ENCODE peak calls at places on chromosomes 13 and 19, in five cellular contexts. One of them, this sample, is unnamed.

GRCh38 chr13:72255908-72256307 is 388.9 kb upstream of the DACH1 start:
- DNase-seq in RWPE2: no peak
- DNase-seq in fibroblast of mammary gland: peak
- DNase-seq in fibroblast of lung: peak
- DNase-seq in mesothelial cell of epicardium: no peak
- DNase-seq in this sample: no peak

GRCh38 chr13:111482806-111483620 is 162.6 kb downstream of the TEX29 start:
- DNase-seq in RWPE2: peak
- DNase-seq in fibroblast of mammary gland: no peak
- DNase-seq in fibroblast of lung: no peak
- DNase-seq in mesothelial cell of epicardium: no peak
- DNase-seq in this sample: no peak

GRCh38 chr13:28659611-28659970 is 661 bp downstream of the POMP start:
- DNase-seq in RWPE2: no peak
- DNase-seq in fibroblast of mammary gland: peak
- DNase-seq in fibroblast of lung: peak
- DNase-seq in mesothelial cell of epicardium: no peak
- DNase-seq in this sample: no peak

GRCh38 chr13:27976362-27977177 is 7.5 kb upstream of the CDX2 start:
- DNase-seq in RWPE2: no peak
- DNase-seq in fibroblast of mammary gland: no peak
- DNase-seq in fibroblast of lung: no peak
- DNase-seq in mesothelial cell of epicardium: no peak
- DNase-seq in this sample: no peak

GRCh38 chr19:38638461-38638860 is 9.0 kb upstream of the ACTN4 start:
- DNase-seq in RWPE2: no peak
- DNase-seq in fibroblast of mammary gland: no peak
- DNase-seq in fibroblast of lung: no peak
- DNase-seq in mesothelial cell of epicardium: no peak
- DNase-seq in this sample: no peak

GRCh38 chr19:4970558-4971423 is 1.9 kb downstream of the KDM4B start:
- DNase-seq in RWPE2: no peak
- DNase-seq in fibroblast of mammary gland: peak
- DNase-seq in fibroblast of lung: peak
- DNase-seq in mesothelial cell of epicardium: no peak
- DNase-seq in this sample: no peak

GRCh38 chr13:21625366-21625765 is 21.4 kb upstream of the MICU2 start:
- DNase-seq in RWPE2: no peak
- DNase-seq in fibroblast of mammary gland: peak
- DNase-seq in fibroblast of lung: peak
- DNase-seq in mesothelial cell of epicardium: no peak
- DNase-seq in this sample: no peak

GRCh38 chr13:27406178-27406939 is 18.1 kb upstream of the GTF3A start:
- DNase-seq in RWPE2: no peak
- DNase-seq in fibroblast of mammary gland: peak
- DNase-seq in fibroblast of lung: peak
- DNase-seq in mesothelial cell of epicardium: no peak
- DNase-seq in this sample: no peak

GRCh38 chr19:15156391-15156790 is 44.4 kb downstream of the NOTCH3 start:
- DNase-seq in RWPE2: no peak
- DNase-seq in fibroblast of mammary gland: no peak
- DNase-seq in fibroblast of lung: no peak
- DNase-seq in mesothelial cell of epicardium: no peak
- DNase-seq in this sample: no peak

GRCh38 chr13:27036236-27036981 is 135.2 kb downstream of the USP12 start:
- DNase-seq in RWPE2: no peak
- DNase-seq in fibroblast of mammary gland: no peak
- DNase-seq in fibroblast of lung: peak
- DNase-seq in mesothelial cell of epicardium: no peak
- DNase-seq in this sample: no peak

GRCh38 chr13:41547253-41548000 is 90.1 kb downstream of the RGCC start:
- DNase-seq in RWPE2: no peak
- DNase-seq in fibroblast of mammary gland: no peak
- DNase-seq in fibroblast of lung: no peak
- DNase-seq in mesothelial cell of epicardium: no peak
- DNase-seq in this sample: no peak

GRCh38 chr13:77506874-77507273 is 28.6 kb upstream of the SCEL start:
- DNase-seq in RWPE2: no peak
- DNase-seq in fibroblast of mammary gland: peak
- DNase-seq in fibroblast of lung: peak
- DNase-seq in mesothelial cell of epicardium: no peak
- DNase-seq in this sample: no peak

GRCh38 chr19:6680141-6680540 is 10.2 kb upstream of the TNFSF14 start:
- DNase-seq in RWPE2: no peak
- DNase-seq in fibroblast of mammary gland: no peak
- DNase-seq in fibroblast of lung: no peak
- DNase-seq in mesothelial cell of epicardium: no peak
- DNase-seq in this sample: no peak

GRCh38 chr19:20273376-20273775 is 106.4 kb downstream of the ZNF486 start:
- DNase-seq in RWPE2: no peak
- DNase-seq in fibroblast of mammary gland: no peak
- DNase-seq in fibroblast of lung: no peak
- DNase-seq in mesothelial cell of epicardium: no peak
- DNase-seq in this sample: no peak

GRCh38 chr19:17997969-17998826 is 9.8 kb upstream of the ARRDC2 start:
- DNase-seq in RWPE2: no peak
- DNase-seq in fibroblast of mammary gland: peak
- DNase-seq in fibroblast of lung: peak
- DNase-seq in mesothelial cell of epicardium: no peak
- DNase-seq in this sample: no peak

DNA sequence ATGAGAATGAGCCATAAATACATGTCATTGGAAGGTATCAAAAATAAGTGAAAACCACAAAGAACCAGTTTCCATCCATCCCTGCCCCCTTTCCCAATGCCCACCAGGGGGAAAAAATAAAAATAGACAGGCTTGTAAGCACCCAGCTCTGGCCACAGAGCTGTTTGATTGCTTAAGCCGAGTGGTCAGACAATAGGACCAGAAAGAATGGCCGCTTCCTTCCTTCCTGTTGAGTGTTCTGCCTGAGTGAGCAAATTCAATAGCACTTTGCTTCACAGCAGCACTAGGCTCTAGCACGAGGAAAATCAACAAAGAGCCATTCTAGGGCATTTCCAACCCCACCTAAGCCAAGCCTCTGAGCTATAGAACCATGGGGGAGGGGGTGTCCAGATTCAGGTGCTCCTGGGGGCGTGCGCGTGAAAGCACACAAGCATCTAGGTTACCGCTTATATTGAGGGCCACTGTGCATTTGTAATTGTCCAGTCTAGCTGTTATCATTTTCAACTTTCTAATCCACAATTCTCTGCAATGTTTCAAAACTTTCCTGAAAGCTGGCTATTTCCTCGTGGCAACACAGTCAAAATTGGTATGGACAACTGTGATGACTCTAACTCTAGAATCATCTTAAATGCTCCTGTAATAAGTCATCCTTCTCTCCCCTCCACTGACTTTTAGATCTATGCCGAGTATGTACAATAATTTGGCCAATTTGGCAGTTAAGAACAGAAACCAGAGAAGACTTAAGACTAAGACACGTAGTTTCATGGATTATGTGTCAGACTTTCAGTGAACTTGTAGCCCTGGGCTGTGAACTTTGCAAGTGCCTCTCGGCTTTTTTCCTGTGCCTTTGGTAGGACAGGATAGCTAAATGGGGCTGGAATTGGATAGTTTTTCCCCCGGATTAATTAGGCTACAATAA is 64.3 kb downstream of the SPRY2 start:
- DNase-seq in RWPE2: no peak
- DNase-seq in fibroblast of mammary gland: peak
- DNase-seq in fibroblast of lung: no peak
- DNase-seq in mesothelial cell of epicardium: no peak
- DNase-seq in this sample: no peak
- TF ChIP-seq CTCF in RWPE2: no peak
- TF ChIP-seq CTCF in fibroblast of mammary gland: no peak
- TF ChIP-seq CTCF in fibroblast of lung: no peak
- TF ChIP-seq CTCF in mesothelial cell of epicardium: no peak
- TF ChIP-seq CTCF in this sample: no peak

GRCh38 chr13:36188446-36188845 is 25.9 kb downstream of the SOHLH2 start:
- DNase-seq in RWPE2: no peak
- DNase-seq in fibroblast of mammary gland: no peak
- DNase-seq in fibroblast of lung: no peak
- DNase-seq in mesothelial cell of epicardium: no peak
- DNase-seq in this sample: no peak

GRCh38 chr13:36192166-36192565 is 22.2 kb downstream of the SOHLH2 start:
- DNase-seq in RWPE2: no peak
- DNase-seq in fibroblast of mammary gland: no peak
- DNase-seq in fibroblast of lung: no peak
- DNase-seq in mesothelial cell of epicardium: no peak
- DNase-seq in this sample: no peak

GRCh38 chr13:36193151-36193855 is 21.1 kb downstream of the SOHLH2 start:
- DNase-seq in RWPE2: no peak
- DNase-seq in fibroblast of mammary gland: peak
- DNase-seq in fibroblast of lung: peak
- DNase-seq in mesothelial cell of epicardium: no peak
- DNase-seq in this sample: no peak

DNA sequence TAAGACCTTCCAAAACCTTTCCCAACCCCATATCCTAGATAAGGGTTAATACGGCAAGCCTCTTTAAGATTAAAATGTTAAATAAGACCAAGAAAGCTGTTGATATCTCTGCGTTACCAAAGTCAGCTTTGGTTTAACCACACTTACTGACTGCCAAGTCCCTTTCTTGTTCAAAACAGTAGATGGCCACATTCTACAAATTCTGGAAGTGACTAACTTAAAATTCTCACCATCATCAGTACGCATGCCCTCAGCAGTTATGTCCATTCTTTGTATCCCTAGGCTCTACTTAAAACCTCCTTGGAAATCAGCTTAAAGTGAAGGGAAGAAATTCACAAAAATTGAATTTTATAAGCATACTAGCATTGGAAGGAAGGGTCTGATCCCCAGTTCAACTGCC is 23.6 kb downstream of the SOHLH2 start:
- DNase-seq in RWPE2: no peak
- DNase-seq in fibroblast of mammary gland: peak
- DNase-seq in fibroblast of lung: no peak
- DNase-seq in mesothelial cell of epicardium: no peak
- DNase-seq in this sample: no peak
- TF ChIP-seq CTCF in RWPE2: no peak
- TF ChIP-seq CTCF in fibroblast of mammary gland: no peak
- TF ChIP-seq CTCF in fibroblast of lung: no peak
- TF ChIP-seq CTCF in mesothelial cell of epicardium: no peak
- TF ChIP-seq CTCF in this sample: no peak

DNA sequence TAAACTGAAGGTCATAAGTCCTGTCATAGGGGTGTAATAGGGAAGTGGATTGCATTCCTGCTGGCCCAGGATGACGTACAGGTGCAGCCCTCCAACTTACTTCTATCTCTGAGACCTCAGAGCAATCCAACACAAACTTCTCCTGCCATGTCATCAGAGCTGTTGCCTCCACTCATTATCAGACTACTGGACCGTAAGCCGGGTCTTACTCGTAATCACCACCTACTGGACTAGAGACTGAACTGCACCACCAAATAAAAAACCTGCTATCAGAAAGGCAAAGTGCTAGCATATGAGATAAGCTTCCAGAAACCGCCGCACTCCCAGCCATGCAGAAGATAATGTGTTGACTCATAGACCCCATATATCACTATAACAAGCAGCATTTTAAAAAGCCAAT is 102.1 kb downstream of the SLITRK1 start:
- DNase-seq in RWPE2: no peak
- DNase-seq in fibroblast of mammary gland: peak
- DNase-seq in fibroblast of lung: peak
- DNase-seq in mesothelial cell of epicardium: no peak
- DNase-seq in this sample: no peak
- TF ChIP-seq CTCF in RWPE2: peak
- TF ChIP-seq CTCF in fibroblast of mammary gland: peak
- TF ChIP-seq CTCF in fibroblast of lung: peak
- TF ChIP-seq CTCF in mesothelial cell of epicardium: no peak
- TF ChIP-seq CTCF in this sample: no peak

DNA sequence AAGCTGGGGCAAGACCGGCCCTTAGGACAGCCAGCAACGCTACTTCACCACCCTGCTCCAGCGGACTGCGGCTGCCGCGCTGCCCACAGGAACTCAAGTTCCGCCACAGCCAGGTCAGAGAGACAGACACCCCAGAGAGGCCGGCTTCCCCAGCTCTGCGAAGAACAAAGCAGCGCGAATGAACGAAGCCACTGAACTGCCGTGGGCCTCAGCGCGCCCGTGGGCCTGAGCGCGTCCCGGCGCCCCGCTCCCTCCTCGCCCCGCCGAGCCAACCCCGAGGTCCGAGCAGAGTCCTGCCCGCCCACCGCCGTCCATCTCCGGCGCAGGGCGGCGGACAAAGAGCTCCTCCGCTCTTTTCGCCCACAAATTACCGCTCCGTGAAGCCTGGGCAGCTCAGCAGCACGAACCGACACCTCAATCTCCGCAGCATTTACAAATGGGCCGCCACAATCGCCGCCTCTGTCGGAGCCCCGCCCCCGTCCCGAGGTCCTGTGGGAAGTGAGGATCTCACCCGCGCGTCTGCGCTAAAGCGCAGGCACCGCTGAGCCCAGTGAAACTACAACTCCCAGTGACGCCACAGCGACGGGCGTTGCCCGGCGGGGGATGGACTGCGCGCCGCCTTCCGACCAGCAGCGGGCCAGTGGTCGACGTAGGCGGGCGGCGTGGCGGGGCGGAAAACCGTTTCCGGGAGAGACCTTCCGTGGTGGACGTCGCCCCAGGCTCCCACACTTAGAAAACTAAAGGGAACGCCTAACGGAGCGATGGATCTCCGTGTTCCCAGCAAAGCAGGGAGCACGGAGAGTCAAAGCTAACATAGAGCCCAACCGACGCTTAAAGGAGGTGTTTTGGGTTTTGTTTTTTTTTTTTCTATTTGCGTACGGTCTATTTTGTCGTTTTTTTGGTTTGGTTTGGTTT is 158.7 kb downstream of the RNF17 start:
- DNase-seq in RWPE2: peak
- DNase-seq in fibroblast of mammary gland: peak
- DNase-seq in fibroblast of lung: peak
- DNase-seq in mesothelial cell of epicardium: peak
- DNase-seq in this sample: peak
- TF ChIP-seq CTCF in RWPE2: no peak
- TF ChIP-seq CTCF in fibroblast of mammary gland: no peak
- TF ChIP-seq CTCF in fibroblast of lung: no peak
- TF ChIP-seq CTCF in mesothelial cell of epicardium: no peak
- TF ChIP-seq CTCF in this sample: no peak

This sample was measured in natural killer cell.